ENCODE peak calls at places on chromosomes 13 and 19, in six cellular contexts. G is activated CD4-positive, alpha-beta memory T cell treated with anti-CD3 and anti-CD28 coated beads, Interleukin-2, amount 10 ng/mL, durations not matched to agents 7 days and 5 days; F is Right ventricle myocardium superior; K is neural crest cell; U is gastrocnemius medialis; C is pancreas. I is an unnamed sample.

GRCh38 chr19:1054102-1055027 is 12.6 kb upstream of the ARHGAP45 start:
- DNase-seq in G (no peak), F (no peak), K (no peak), U (no peak), C (no peak), I (no peak)

GRCh38 chr13:87889241-87889640 is 218.1 kb downstream of the SLITRK5 start:
- DNase-seq in G (no peak), F (no peak), K (no peak), U (no peak), C (no peak), I (peak)

GRCh38 chr13:67620665-67621064 is 390.5 kb upstream of the PCDH9 start:
- DNase-seq in G (no peak), F (no peak), K (no peak), U (no peak), C (no peak), I (no peak)

GRCh38 chr13:49652691-49653305 is 24.5 kb downstream of the ARL11 start:
- DNase-seq in G (peak), F (no peak), K (peak), U (peak), C (no peak), I (peak)

GRCh38 chr19:5961969-5962945 is 15.7 kb downstream of the RANBP3 start:
- DNase-seq in G (peak), F (no peak), K (no peak), U (no peak), C (peak), I (peak)

GRCh38 chr13:97259787-97260641 is 37.9 kb downstream of the MBNL2 start:
- DNase-seq in G (no peak), F (no peak), K (no peak), U (peak), C (no peak), I (no peak)

GRCh38 chr13:35720690-35721554 is 244.4 kb upstream of the MAB21L1 start:
- DNase-seq in G (peak), F (peak), K (peak), U (no peak), C (peak), I (peak)

GRCh38 chr19:16421982-16422381 is 49.8 kb downstream of the EPS15L1 start:
- DNase-seq in G (no peak), F (no peak), K (no peak), U (no peak), C (no peak), I (no peak)

GRCh38 chr19:31119951-31120690 is 229.1 kb downstream of the TSHZ3 start:
- DNase-seq in G (no peak), F (no peak), K (no peak), U (no peak), C (no peak), I (no peak)

GRCh38 chr19:35037716-35038622 is 3.6 kb upstream of the HPN start:
- DNase-seq in G (no peak), F (no peak), K (no peak), U (peak), C (no peak), I (peak)

GRCh38 chr19:16067205-16067938 is 8.9 kb upstream of the TPM4 start:
- DNase-seq in G (no peak), F (peak), K (no peak), U (no peak), C (peak), I (no peak)

GRCh38 chr13:34682406-34682805 is 259.7 kb upstream of the NBEA start:
- DNase-seq in G (no peak), F (no peak), K (no peak), U (no peak), C (no peak), I (no peak)

GRCh38 chr13:45441633-45442032 is 23.1 kb upstream of the COG3 start:
- DNase-seq in G (no peak), F (no peak), K (no peak), U (no peak), C (no peak), I (no peak)

GRCh38 chr19:18802354-18802753 is 11.2 kb upstream of the COMP start:
- DNase-seq in G (no peak), F (no peak), K (no peak), U (no peak), C (no peak), I (peak)

GRCh38 chr19:47676811-47677210 is 36.4 kb upstream of the EHD2 start:
- DNase-seq in G (no peak), F (no peak), K (no peak), U (no peak), C (no peak), I (no peak)

GRCh38 chr13:83622422-83622784 is 259.9 kb downstream of the SLITRK1 start:
- DNase-seq in G (no peak), F (no peak), K (no peak), U (no peak), C (no peak), I (no peak)

GRCh38 chr19:575527-576506 is 3.4 kb downstream of the BSG start:
- DNase-seq in G (no peak), F (peak), K (no peak), U (peak), C (peak), I (peak)

GRCh38 chr19:2613507-2614295 is 88.8 kb downstream of the GNG7 start:
- DNase-seq in G (peak), F (peak), K (peak), U (no peak), C (peak), I (peak)

GRCh38 chr13:111175372-111175771 is 60.3 kb downstream of the ARHGEF7 start:
- DNase-seq in G (no peak), F (no peak), K (no peak), U (no peak), C (no peak), I (no peak)

GRCh38 chr13:113216165-113217056 is 7.0 kb downstream of the CUL4A start:
- DNase-seq in G (no peak), F (no peak), K (no peak), U (peak), C (peak), I (peak)

I was measured in NCI-H69.